ENCODE peak calls at places on chromosomes 5 and 9, in nine cellular contexts. One of them, this sample, is unnamed.
A peak's percentile ranks its signal among the peaks of the same experiment; 100 is the strongest.

GRCh38 chr5:134110382-134110781 is 4.1 kb upstream of the TCF7 start:
- DNase-seq in left ventricle myocardium inferior: no peak
- DNase-seq in right atrium auricular region: no peak
- DNase-seq in foreskin fibroblast: no peak
- DNase-seq in bronchial epithelial cell: peak; percentile 72
- DNase-seq in lower leg skin: no peak
- DNase-seq in fibroblast of mammary gland: no peak
- DNase-seq in right lobe of liver: no peak
- DNase-seq in ovary: no peak
- DNase-seq in this sample: peak; percentile 83

GRCh38 chr5:126414874-126415502 is 8.2 kb upstream of the GRAMD2B start:
- DNase-seq in left ventricle myocardium inferior: peak; percentile 23
- DNase-seq in lower leg skin: no peak
- DNase-seq in ovary: peak; percentile 47
- DNase-seq in right lobe of liver: no peak
- DNase-seq in bronchial epithelial cell: peak; percentile 28
- DNase-seq in foreskin fibroblast: peak; percentile 62
- DNase-seq in fibroblast of mammary gland: peak; percentile 74
- DNase-seq in right atrium auricular region: no peak
- DNase-seq in this sample: no peak

GRCh38 chr5:9477537-9477936 is 68.3 kb downstream of the SEMA5A start:
- DNase-seq in fibroblast of mammary gland: no peak
- DNase-seq in lower leg skin: no peak
- DNase-seq in foreskin fibroblast: no peak
- DNase-seq in right atrium auricular region: no peak
- DNase-seq in ovary: no peak
- DNase-seq in left ventricle myocardium inferior: no peak
- DNase-seq in right lobe of liver: no peak
- DNase-seq in bronchial epithelial cell: no peak
- DNase-seq in this sample: no peak

GRCh38 chr5:99037668-99038067 is 108.9 kb upstream of the CHD1 start:
- DNase-seq in bronchial epithelial cell: peak; percentile 33
- DNase-seq in lower leg skin: no peak
- DNase-seq in left ventricle myocardium inferior: no peak
- DNase-seq in foreskin fibroblast: no peak
- DNase-seq in ovary: no peak
- DNase-seq in right lobe of liver: no peak
- DNase-seq in fibroblast of mammary gland: no peak
- DNase-seq in right atrium auricular region: no peak
- DNase-seq in this sample: peak; percentile 45

GRCh38 chr9:113375057-113376023 is 1.4 kb downstream of the HDHD3 start:
- DNase-seq in foreskin fibroblast: no peak
- DNase-seq in bronchial epithelial cell: no peak
- DNase-seq in lower leg skin: no peak
- DNase-seq in right lobe of liver: no peak
- DNase-seq in fibroblast of mammary gland: no peak
- DNase-seq in left ventricle myocardium inferior: no peak
- DNase-seq in right atrium auricular region: no peak
- DNase-seq in ovary: no peak
- DNase-seq in this sample: peak; percentile 47

GRCh38 chr9:526904-527591 is 312.4 kb downstream of the DOCK8 start:
- DNase-seq in left ventricle myocardium inferior: no peak
- DNase-seq in right lobe of liver: no peak
- DNase-seq in bronchial epithelial cell: peak; percentile 83
- DNase-seq in right atrium auricular region: no peak
- DNase-seq in fibroblast of mammary gland: no peak
- DNase-seq in foreskin fibroblast: no peak
- DNase-seq in ovary: no peak
- DNase-seq in lower leg skin: no peak
- DNase-seq in this sample: peak; percentile 74

GRCh38 chr9:2157277-2158105 is 142.3 kb downstream of the SMARCA2 start:
- DNase-seq in ovary: peak; percentile 54
- DNase-seq in fibroblast of mammary gland: peak; percentile 81
- DNase-seq in left ventricle myocardium inferior: peak; percentile 24
- DNase-seq in foreskin fibroblast: peak; percentile 62
- DNase-seq in bronchial epithelial cell: peak; percentile 80
- DNase-seq in right atrium auricular region: no peak
- DNase-seq in lower leg skin: no peak
- DNase-seq in right lobe of liver: no peak
- DNase-seq in this sample: peak; percentile 84

GRCh38 chr5:152439791-152440190 is 34.7 kb upstream of the NMUR2 start:
- DNase-seq in fibroblast of mammary gland: no peak
- DNase-seq in ovary: no peak
- DNase-seq in right atrium auricular region: no peak
- DNase-seq in left ventricle myocardium inferior: no peak
- DNase-seq in lower leg skin: no peak
- DNase-seq in foreskin fibroblast: no peak
- DNase-seq in bronchial epithelial cell: no peak
- DNase-seq in right lobe of liver: no peak
- DNase-seq in this sample: no peak

GRCh38 chr5:91787718-91788117 is 404.6 kb upstream of the ARRDC3 start:
- DNase-seq in bronchial epithelial cell: peak; percentile 47
- DNase-seq in lower leg skin: no peak
- DNase-seq in left ventricle myocardium inferior: no peak
- DNase-seq in ovary: no peak
- DNase-seq in right atrium auricular region: no peak
- DNase-seq in right lobe of liver: no peak
- DNase-seq in fibroblast of mammary gland: peak; percentile 38
- DNase-seq in foreskin fibroblast: peak; percentile 6
- DNase-seq in this sample: peak; percentile 18

GRCh38 chr9:68999393-69000105 is 14.4 kb downstream of the PRKACG start:
- DNase-seq in lower leg skin: no peak
- DNase-seq in left ventricle myocardium inferior: peak; percentile 30
- DNase-seq in right lobe of liver: no peak
- DNase-seq in ovary: peak; percentile 43
- DNase-seq in right atrium auricular region: peak; percentile 70
- DNase-seq in bronchial epithelial cell: peak; percentile 66
- DNase-seq in fibroblast of mammary gland: peak; percentile 67
- DNase-seq in foreskin fibroblast: peak; percentile 45
- DNase-seq in this sample: peak; percentile 75

GRCh38 chr9:135209852-135210251 is 122.4 kb downstream of the OLFM1 start:
- DNase-seq in fibroblast of mammary gland: no peak
- DNase-seq in left ventricle myocardium inferior: no peak
- DNase-seq in foreskin fibroblast: peak; percentile 7
- DNase-seq in right lobe of liver: no peak
- DNase-seq in ovary: no peak
- DNase-seq in bronchial epithelial cell: peak; percentile 1
- DNase-seq in lower leg skin: no peak
- DNase-seq in right atrium auricular region: no peak
- DNase-seq in this sample: no peak

GRCh38 chr9:86405926-86406325 is 51.7 kb upstream of the TUT7 start:
- DNase-seq in left ventricle myocardium inferior: no peak
- DNase-seq in right lobe of liver: no peak
- DNase-seq in ovary: no peak
- DNase-seq in bronchial epithelial cell: peak; percentile 96
- DNase-seq in fibroblast of mammary gland: peak; percentile 98
- DNase-seq in right atrium auricular region: no peak
- DNase-seq in foreskin fibroblast: peak; percentile 90
- DNase-seq in lower leg skin: no peak
- DNase-seq in this sample: peak; percentile 96

DNA sequence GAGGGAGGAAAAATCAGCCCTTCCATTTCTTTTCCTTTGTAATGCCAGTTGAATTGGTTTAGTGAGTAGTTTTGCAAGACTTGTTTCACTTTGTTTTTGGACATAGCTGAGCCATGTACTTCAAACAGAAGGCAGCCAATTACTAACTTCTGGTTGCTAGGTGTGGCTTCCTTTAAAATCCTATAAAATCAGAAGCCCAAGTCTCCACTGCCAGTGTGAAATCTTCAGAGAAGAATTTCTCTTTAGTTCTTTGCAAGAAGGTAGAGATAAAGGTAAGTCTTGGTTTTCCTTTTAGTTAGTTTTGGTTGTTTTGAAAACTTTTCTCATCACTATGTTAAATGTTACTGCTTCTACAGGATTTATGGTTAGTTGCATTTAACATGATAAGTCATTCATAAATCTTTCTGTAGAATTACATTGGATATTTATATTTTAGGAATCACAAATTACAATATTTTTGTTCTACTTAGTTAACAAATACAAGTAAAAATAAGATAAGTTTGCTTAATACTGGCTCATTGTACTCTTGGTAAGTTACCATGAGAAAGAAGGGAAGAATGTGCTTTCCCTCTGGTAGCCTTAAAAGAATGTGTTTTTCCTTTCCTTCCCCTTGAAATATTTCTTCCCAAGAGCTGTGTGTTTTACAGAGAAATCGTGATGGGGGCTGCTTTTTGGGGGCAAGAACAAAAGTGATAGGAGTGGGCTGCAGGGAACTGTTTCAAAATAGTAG is at the start of gene ANXA1:
- DNase-seq in bronchial epithelial cell: peak; percentile 96
- DNase-seq in right atrium auricular region: no peak
- DNase-seq in lower leg skin: no peak
- DNase-seq in ovary: no peak
- DNase-seq in foreskin fibroblast: peak; percentile 75
- DNase-seq in fibroblast of mammary gland: peak; percentile 92
- DNase-seq in right lobe of liver: no peak
- DNase-seq in left ventricle myocardium inferior: no peak
- DNase-seq in this sample: peak; percentile 92
- H3K4me3 ChIP-seq in bronchial epithelial cell: peak within 1 kb of the TSS; percentile 79
- H3K4me3 ChIP-seq in right atrium auricular region: peak within 1 kb of the TSS; percentile 50
- H3K4me3 ChIP-seq in lower leg skin: peak within 1 kb of the TSS; percentile 43
- H3K4me3 ChIP-seq in ovary: peak within 1 kb of the TSS; percentile 38
- H3K4me3 ChIP-seq in foreskin fibroblast: peak within 1 kb of the TSS; percentile 70
- H3K4me3 ChIP-seq in fibroblast of mammary gland: peak within 1 kb of the TSS; percentile 84
- H3K4me3 ChIP-seq in right lobe of liver: peak within 1 kb of the TSS; percentile 8
- H3K4me3 ChIP-seq in left ventricle myocardium inferior: peak within 1 kb of the TSS; percentile 69
- H3K4me3 ChIP-seq in this sample: peak within 1 kb of the TSS; percentile 92

DNA sequence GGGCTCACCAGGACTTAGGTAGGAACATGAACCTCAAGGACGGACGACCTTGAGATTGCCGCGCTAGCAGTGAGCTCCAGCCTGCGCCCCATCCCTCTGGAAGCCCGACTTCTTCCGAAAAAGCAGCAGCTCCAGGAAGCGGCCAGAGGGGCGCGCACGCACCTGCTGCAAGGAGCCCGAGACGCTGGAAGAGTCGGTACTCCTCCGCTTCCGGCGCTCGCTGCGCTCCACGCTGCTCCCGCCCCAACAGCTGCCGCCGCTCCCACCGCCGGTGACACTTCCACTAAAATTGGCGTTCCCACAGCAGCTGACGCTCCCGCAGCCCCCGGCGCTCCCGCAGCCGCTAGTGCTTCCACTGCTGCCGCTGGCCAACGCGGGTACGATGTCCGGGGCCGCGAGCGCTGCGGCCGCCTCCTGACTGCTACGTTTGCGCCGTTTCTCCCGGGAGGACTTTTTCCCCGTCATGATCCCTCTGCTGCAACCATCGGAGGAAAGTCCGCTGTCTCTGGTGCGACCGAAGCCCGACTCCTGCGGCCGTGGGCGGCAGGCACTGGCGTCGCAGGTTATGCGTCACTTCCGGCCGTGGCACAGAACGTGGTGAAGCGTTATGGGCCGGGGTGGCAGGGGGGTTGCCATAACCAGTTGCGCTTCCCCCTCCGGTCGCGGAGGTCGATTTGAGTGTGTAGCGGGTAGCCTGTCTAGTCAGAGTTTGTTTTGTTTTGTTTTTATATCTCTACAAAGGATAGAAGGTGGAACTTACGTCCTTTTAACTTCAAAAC is at the start of gene CAAP1:
- DNase-seq in bronchial epithelial cell: peak; percentile 80
- DNase-seq in left ventricle myocardium inferior: peak; percentile 95
- DNase-seq in ovary: peak; percentile 92
- DNase-seq in foreskin fibroblast: peak; percentile 89
- DNase-seq in right atrium auricular region: peak; percentile 92
- DNase-seq in fibroblast of mammary gland: peak; percentile 90
- DNase-seq in lower leg skin: peak; percentile 98
- DNase-seq in right lobe of liver: peak; percentile 95
- DNase-seq in this sample: peak; percentile 93
- TF ChIP-seq CTCF in bronchial epithelial cell: peak; percentile 60
- TF ChIP-seq CTCF in left ventricle myocardium inferior: peak; percentile 53
- TF ChIP-seq CTCF in ovary: peak; percentile 45
- TF ChIP-seq CTCF in foreskin fibroblast: peak; percentile 28
- TF ChIP-seq CTCF in right atrium auricular region: peak; percentile 50
- TF ChIP-seq CTCF in fibroblast of mammary gland: peak; percentile 30
- TF ChIP-seq CTCF in lower leg skin: no peak
- TF ChIP-seq CTCF in right lobe of liver: peak; percentile 33
- TF ChIP-seq CTCF in this sample: peak; percentile 51

DNA sequence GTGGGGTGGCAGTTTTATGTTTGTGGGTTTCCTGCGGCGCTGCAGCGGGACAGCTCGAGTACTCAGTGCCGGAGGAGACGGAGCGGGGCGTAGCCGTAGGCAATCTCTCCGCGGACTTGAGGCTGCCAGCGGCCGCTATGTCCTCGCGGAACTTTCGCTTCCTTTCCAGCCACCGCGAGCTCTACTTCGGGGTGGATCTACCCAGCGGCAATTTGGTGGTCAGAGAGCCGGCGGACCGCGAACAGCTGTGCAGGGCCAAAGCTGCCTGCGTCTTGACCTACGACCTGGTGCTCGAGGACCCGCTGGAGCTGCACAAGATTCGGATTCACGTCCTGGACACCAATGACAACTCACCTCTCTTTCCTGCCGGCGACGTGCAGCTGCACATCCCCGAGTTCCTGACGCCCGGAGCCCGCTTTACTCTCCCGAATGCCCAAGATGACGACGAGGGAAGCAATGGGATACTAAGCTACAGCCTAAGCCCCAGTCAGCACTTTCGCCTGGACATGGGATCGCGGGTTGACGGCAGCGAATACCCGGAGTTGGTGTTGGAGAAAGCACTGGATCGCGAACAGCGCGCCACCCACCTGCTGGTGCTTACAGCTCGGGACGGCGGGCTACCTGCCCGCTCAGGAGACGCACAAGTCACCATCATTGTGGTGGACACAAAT is 939 bp downstream of the PCDHAC1 start:
- DNase-seq in ovary: no peak
- DNase-seq in left ventricle myocardium inferior: peak; percentile 16
- DNase-seq in foreskin fibroblast: no peak
- DNase-seq in bronchial epithelial cell: peak; percentile 10
- DNase-seq in fibroblast of mammary gland: peak; percentile 10
- DNase-seq in lower leg skin: no peak
- DNase-seq in right atrium auricular region: peak; percentile 62
- DNase-seq in right lobe of liver: peak; percentile 28
- DNase-seq in this sample: peak; percentile 4
- H3K4me3 ChIP-seq in ovary: peak overlapping the region; percentile 35
- H3K4me3 ChIP-seq in left ventricle myocardium inferior: peak overlapping the region; percentile 64
- H3K4me3 ChIP-seq in foreskin fibroblast: peak overlapping the region; percentile 32
- H3K4me3 ChIP-seq in bronchial epithelial cell: peak overlapping the region; percentile 41
- H3K4me3 ChIP-seq in fibroblast of mammary gland: peak overlapping the region; percentile 21
- H3K4me3 ChIP-seq in lower leg skin: peak overlapping the region; percentile 26
- H3K4me3 ChIP-seq in right atrium auricular region: peak overlapping the region; percentile 34
- H3K4me3 ChIP-seq in right lobe of liver: peak overlapping the region; percentile 41
- H3K4me3 ChIP-seq in this sample: peak overlapping the region; percentile 33

DNA sequence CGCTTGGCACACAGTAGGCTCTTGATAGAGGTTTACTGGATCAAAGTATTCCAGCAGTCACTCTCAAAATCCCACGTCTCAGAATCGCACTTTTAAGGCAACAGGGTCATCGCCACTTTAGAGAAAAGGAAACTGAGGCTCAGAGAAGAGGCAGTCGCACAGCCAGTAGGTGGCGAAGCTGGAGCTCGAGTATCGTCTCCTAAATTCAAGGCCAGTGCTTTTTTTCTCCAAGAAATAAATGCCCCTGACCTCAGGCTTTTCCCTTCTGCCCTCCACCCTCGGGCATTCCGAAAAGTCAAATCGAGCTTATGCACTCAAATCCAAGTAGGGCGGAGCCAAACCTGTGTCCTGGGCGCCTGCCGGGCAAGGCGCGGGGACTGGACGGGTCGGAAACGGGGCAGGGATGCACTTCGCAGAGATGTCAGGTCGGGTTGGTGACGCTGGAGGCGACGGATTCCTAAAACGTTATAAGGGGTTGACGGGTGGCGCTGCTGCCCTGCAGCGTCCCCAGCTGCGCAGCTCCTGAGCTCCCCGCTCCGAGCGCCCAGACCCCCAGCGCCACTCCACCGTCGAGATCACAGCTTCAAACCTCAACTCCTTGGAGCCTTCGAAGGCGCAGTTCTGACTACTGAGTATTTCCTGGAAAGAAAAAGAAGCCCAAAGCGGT is 4.7 kb upstream of the FOXB2 start:
- DNase-seq in bronchial epithelial cell: no peak
- DNase-seq in lower leg skin: no peak
- DNase-seq in left ventricle myocardium inferior: no peak
- DNase-seq in ovary: no peak
- DNase-seq in right atrium auricular region: peak; percentile 46
- DNase-seq in foreskin fibroblast: no peak
- DNase-seq in fibroblast of mammary gland: no peak
- DNase-seq in right lobe of liver: no peak
- DNase-seq in this sample: no peak
- TF ChIP-seq CTCF in bronchial epithelial cell: peak; percentile 17
- TF ChIP-seq CTCF in lower leg skin: no peak
- TF ChIP-seq CTCF in left ventricle myocardium inferior: no peak
- TF ChIP-seq CTCF in ovary: no peak
- TF ChIP-seq CTCF in right atrium auricular region: no peak
- TF ChIP-seq CTCF in foreskin fibroblast: no peak
- TF ChIP-seq CTCF in fibroblast of mammary gland: peak; percentile 40
- TF ChIP-seq CTCF in right lobe of liver: no peak
- TF ChIP-seq CTCF in this sample: peak; percentile 35